ENCODE peak calls at places on chromosomes 12 and 14, in eight cellular contexts. C is progenitor cell of endocrine pancreas; I is ovary; E is H7; O is stimulated activated CD8-positive, alpha-beta memory T cell treated with anti-CD3 and anti-CD28 coated beads, Interleukin-7, amount 100 ng/mL, for 48 hours; R is IMR-90; J is non-pigmented ciliary epithelial cell; S is KG1. P is an unnamed sample.

GRCh38 chr14:24329736-24330135 is 5.1 kb downstream of the ADCY4 start:
- DNase-seq in E (no peak), C (no peak), I (no peak), J (no peak), R (no peak), O (peak), S (no peak), P (no peak)

GRCh38 chr14:78129375-78129774 is 40.8 kb upstream of the NRXN3 start:
- DNase-seq in J (no peak), R (no peak), O (no peak), S (no peak), I (no peak), E (no peak), C (no peak), P (no peak)

GRCh38 chr12:53735556-53735955 is 8.3 kb upstream of the CALCOCO1 start:
- DNase-seq in E (no peak), R (no peak), J (no peak), C (no peak), O (no peak), S (no peak), I (no peak), P (no peak)

GRCh38 chr14:99118046-99118721 is 153.8 kb downstream of the BCL11B start:
- DNase-seq in R (no peak), O (no peak), J (no peak), S (no peak), I (no peak), E (peak), C (no peak), P (no peak)

GRCh38 chr12:54333420-54334034 is 8.6 kb downstream of the COPZ1 start:
- DNase-seq in R (no peak), O (no peak), I (no peak), E (no peak), J (no peak), C (no peak), S (no peak), P (no peak)

GRCh38 chr12:51484119-51484518 is 59.5 kb downstream of the SLC4A8 start:
- DNase-seq in J (no peak), S (no peak), E (no peak), I (no peak), C (no peak), R (no peak), O (no peak), P (no peak)

GRCh38 chr12:124391340-124392261 is 96.7 kb downstream of the RFLNA start:
- DNase-seq in C (no peak), I (no peak), S (peak), J (no peak), O (no peak), E (peak), R (peak), P (peak)

GRCh38 chr14:100841445-100842403 is 15.8 kb downstream of the MEG3 start:
- DNase-seq in I (no peak), S (no peak), R (no peak), J (no peak), O (no peak), C (no peak), E (no peak), P (no peak)

GRCh38 chr14:52926994-52927393 is 23.9 kb downstream of the FERMT2 start:
- DNase-seq in C (no peak), S (no peak), I (no peak), R (peak), E (no peak), J (no peak), O (no peak), P (no peak)

GRCh38 chr12:120579179-120579578 is 2.0 kb downstream of the POP5 start:
- DNase-seq in I (no peak), C (no peak), E (no peak), O (no peak), J (no peak), S (no peak), R (no peak), P (no peak)

GRCh38 chr12:47779301-47779942 is 6.4 kb downstream of the SLC48A1 start:
- DNase-seq in S (peak), R (peak), E (peak), I (peak), J (peak), O (peak), C (peak), P (peak)

GRCh38 chr12:94597268-94597667 is 53.1 kb downstream of the TMCC3 start:
- DNase-seq in S (no peak), J (no peak), E (no peak), O (no peak), C (no peak), R (no peak), I (no peak), P (no peak)

GRCh38 chr14:89085154-89086059 is 261.0 kb downstream of the TTC8 start:
- DNase-seq in S (no peak), J (no peak), E (no peak), R (no peak), I (no peak), C (no peak), O (no peak), P (no peak)

P was measured in T follicular helper cell.